ENCODE peak calls at places on chromosomes 11 and 22, in seven cellular contexts. O is RWPE1; I is H4; V is T1000; F is activated CD8-positive, alpha-beta memory T cell treated with anti-CD3 and anti-CD28 coated beads for 48 hours; C is CD8-positive, alpha-beta T cell; U is fibroblast of the conjunctiva. N is an unnamed sample.

GRCh38 chr22:27672721-27673387 is 128.7 kb downstream of the MN1 start:
- DNase-seq in V (no peak), I (no peak), C (no peak), F (no peak), O (no peak), U (no peak), N (peak; percentile 20)

GRCh38 chr11:119652907-119653659 is 75.9 kb downstream of the NECTIN1 start:
- DNase-seq in V (no peak), U (no peak), O (no peak), F (no peak), I (no peak), C (no peak), N (no peak)

GRCh38 chr11:62851807-62852522 is 12.6 kb upstream of the WDR74 start:
- DNase-seq in O (no peak), U (no peak), I (peak; percentile 3), V (no peak), F (no peak), C (no peak), N (no peak)

GRCh38 chr11:113989381-113989780 is 14.5 kb downstream of the HTR3A start:
- DNase-seq in O (no peak), C (no peak), V (no peak), F (no peak), I (no peak), U (no peak), N (no peak)

GRCh38 chr11:33478111-33478573 is 221.0 kb downstream of the HIPK3 start:
- DNase-seq in F (no peak), C (no peak), I (no peak), V (no peak), O (no peak), U (no peak), N (no peak)

GRCh38 chr22:49047461-49047860 is 780.2 kb downstream of the BRD1 start:
- DNase-seq in O (no peak), V (no peak), U (no peak), I (no peak), C (no peak), F (no peak), N (no peak)

GRCh38 chr22:44550666-44551491 is 52.8 kb upstream of the RTL6 start:
- DNase-seq in V (peak; percentile 61), C (no peak), I (peak; percentile 92), U (peak; percentile 75), O (peak; percentile 49), F (peak; percentile 8), N (no peak)

GRCh38 chr22:31248965-31249940 is 37.2 kb downstream of the LIMK2 start:
- DNase-seq in F (no peak), C (no peak), O (no peak), U (no peak), V (no peak), I (no peak), N (no peak)

GRCh38 chr22:42742940-42743339 is 22.3 kb upstream of the A4GALT start:
- DNase-seq in F (no peak), V (no peak), U (no peak), C (no peak), I (no peak), O (no peak), N (peak; percentile 69)

GRCh38 chr11:125975634-125976033 is 29.8 kb downstream of the VSIG10L2 start:
- DNase-seq in V (no peak), I (no peak), C (no peak), O (no peak), U (no peak), F (no peak), N (no peak)

GRCh38 chr11:32056445-32056844 is 34.4 kb upstream of the RCN1 start:
- DNase-seq in V (no peak), O (no peak), F (no peak), U (no peak), C (no peak), I (peak; percentile 96), N (peak; percentile 24)

GRCh38 chr11:44899959-44900358 is 50.7 kb downstream of the TP53I11 start:
- DNase-seq in O (peak; percentile 71), C (no peak), I (peak; percentile 53), V (no peak), F (no peak), U (peak; percentile 12), N (peak; percentile 78)

GRCh38 chr11:78190871-78191538 is 2.3 kb downstream of the USP35 start:
- DNase-seq in U (no peak), F (no peak), C (no peak), I (no peak), O (no peak), V (no peak), N (no peak)

GRCh38 chr11:9625158-9625557 is 38.7 kb upstream of the SWAP70 start:
- DNase-seq in F (no peak), I (no peak), O (no peak), V (no peak), C (no peak), U (no peak), N (no peak)

GRCh38 chr11:65777821-65778361 is 2.9 kb downstream of the AP5B1 start:
- DNase-seq in O (no peak), V (no peak), F (no peak), I (peak; percentile 2), U (no peak), C (peak; percentile 44), N (no peak)

GRCh38 chr11:33844236-33844635 is 47.6 kb downstream of the LMO2 start:
- DNase-seq in F (no peak), I (no peak), C (no peak), O (no peak), U (no peak), V (no peak), N (no peak)

GRCh38 chr11:469684-470667 is 19.9 kb downstream of the PTDSS2 start:
- DNase-seq in V (no peak), C (no peak), O (peak; percentile 28), F (no peak), U (peak; percentile 58), I (peak; percentile 87), N (no peak)

GRCh38 chr11:63999349-64000025 is 13.2 kb downstream of the OTUB1 start:
- DNase-seq in U (peak; percentile 33), V (no peak), I (no peak), O (peak; percentile 98), C (peak; percentile 74), F (no peak), N (no peak)